ENCODE peak calls at places on chromosomes 2 and 18, in ten cellular contexts. One of them, this sample, is unnamed.
A peak's percentile ranks its signal among the peaks of the same experiment; 100 is the strongest.

GRCh38 chr2:150081775-150082517 is 405.5 kb downstream of the RND3 start:
- DNase-seq in GM23338: no peak
- DNase-seq in stomach: no peak
- DNase-seq in HCT116: no peak
- DNase-seq in spleen: no peak
- DNase-seq in HepG2: no peak
- DNase-seq in GM12891: no peak
- DNase-seq in sigmoid colon: no peak
- DNase-seq in HL-60: no peak
- DNase-seq in Panc1: no peak
- DNase-seq in this sample: peak; percentile 61

GRCh38 chr2:101970901-101971300 is 20.9 kb upstream of the IL1R2 start:
- DNase-seq in GM23338: no peak
- DNase-seq in stomach: no peak
- DNase-seq in HCT116: no peak
- DNase-seq in spleen: no peak
- DNase-seq in HepG2: no peak
- DNase-seq in GM12891: no peak
- DNase-seq in sigmoid colon: no peak
- DNase-seq in HL-60: no peak
- DNase-seq in Panc1: no peak
- DNase-seq in this sample: no peak

GRCh38 chr18:12155996-12156395 is 62.4 kb downstream of the ANKRD62 start:
- DNase-seq in GM23338: no peak
- DNase-seq in stomach: no peak
- DNase-seq in HCT116: no peak
- DNase-seq in spleen: no peak
- DNase-seq in HepG2: no peak
- DNase-seq in GM12891: no peak
- DNase-seq in sigmoid colon: no peak
- DNase-seq in HL-60: no peak
- DNase-seq in Panc1: no peak
- DNase-seq in this sample: no peak

GRCh38 chr2:135743860-135744259 is 2.2 kb downstream of the UBXN4 start:
- DNase-seq in GM23338: no peak
- DNase-seq in stomach: no peak
- DNase-seq in HCT116: no peak
- DNase-seq in spleen: no peak
- DNase-seq in HepG2: peak; percentile 40
- DNase-seq in GM12891: no peak
- DNase-seq in sigmoid colon: no peak
- DNase-seq in HL-60: no peak
- DNase-seq in Panc1: no peak
- DNase-seq in this sample: peak; percentile 27

GRCh38 chr2:71801969-71802368 is 345.7 kb downstream of the CYP26B1 start:
- DNase-seq in GM23338: peak; percentile 87
- DNase-seq in stomach: no peak
- DNase-seq in HCT116: peak; percentile 27
- DNase-seq in spleen: no peak
- DNase-seq in HepG2: peak; percentile 42
- DNase-seq in GM12891: no peak
- DNase-seq in sigmoid colon: peak; percentile 75
- DNase-seq in HL-60: no peak
- DNase-seq in Panc1: no peak
- DNase-seq in this sample: peak; percentile 47

GRCh38 chr2:28276076-28276618 is 116.5 kb upstream of the FOSL2 start:
- DNase-seq in GM23338: no peak
- DNase-seq in stomach: no peak
- DNase-seq in HCT116: peak; percentile 81
- DNase-seq in spleen: no peak
- DNase-seq in HepG2: no peak
- DNase-seq in GM12891: no peak
- DNase-seq in sigmoid colon: no peak
- DNase-seq in HL-60: no peak
- DNase-seq in Panc1: peak; percentile 91
- DNase-seq in this sample: peak; percentile 96

GRCh38 chr2:43082111-43082877 is 144.1 kb downstream of the ZFP36L2 start:
- DNase-seq in GM23338: no peak
- DNase-seq in stomach: no peak
- DNase-seq in HCT116: no peak
- DNase-seq in spleen: peak; percentile 56
- DNase-seq in HepG2: no peak
- DNase-seq in GM12891: no peak
- DNase-seq in sigmoid colon: no peak
- DNase-seq in HL-60: no peak
- DNase-seq in Panc1: no peak
- DNase-seq in this sample: peak; percentile 43

GRCh38 chr18:12880532-12880892 is 3.5 kb downstream of the PTPN2 start:
- DNase-seq in GM23338: no peak
- DNase-seq in stomach: no peak
- DNase-seq in HCT116: no peak
- DNase-seq in spleen: no peak
- DNase-seq in HepG2: no peak
- DNase-seq in GM12891: no peak
- DNase-seq in sigmoid colon: no peak
- DNase-seq in HL-60: peak; percentile 67
- DNase-seq in Panc1: no peak
- DNase-seq in this sample: no peak

GRCh38 chr2:230980468-230980867 is 15.5 kb upstream of the SPATA3 start:
- DNase-seq in GM23338: no peak
- DNase-seq in stomach: no peak
- DNase-seq in HCT116: no peak
- DNase-seq in spleen: no peak
- DNase-seq in HepG2: no peak
- DNase-seq in GM12891: no peak
- DNase-seq in sigmoid colon: no peak
- DNase-seq in HL-60: no peak
- DNase-seq in Panc1: no peak
- DNase-seq in this sample: no peak

GRCh38 chr2:237697586-237698337 is 70.4 kb downstream of the LRRFIP1 start:
- DNase-seq in GM23338: peak; percentile 49
- DNase-seq in stomach: no peak
- DNase-seq in HCT116: no peak
- DNase-seq in spleen: peak; percentile 80
- DNase-seq in HepG2: no peak
- DNase-seq in GM12891: no peak
- DNase-seq in sigmoid colon: no peak
- DNase-seq in HL-60: no peak
- DNase-seq in Panc1: no peak
- DNase-seq in this sample: peak; percentile 71

GRCh38 chr2:36352024-36352398 is 3.6 kb upstream of the CRIM1 start:
- DNase-seq in GM23338: peak; percentile 80
- DNase-seq in stomach: no peak
- DNase-seq in HCT116: peak; percentile 65
- DNase-seq in spleen: no peak
- DNase-seq in HepG2: peak; percentile 68
- DNase-seq in GM12891: no peak
- DNase-seq in sigmoid colon: no peak
- DNase-seq in HL-60: no peak
- DNase-seq in Panc1: no peak
- DNase-seq in this sample: peak; percentile 65

GRCh38 chr2:160869411-160869810 is 290.8 kb upstream of the TANK start:
- DNase-seq in GM23338: no peak
- DNase-seq in stomach: no peak
- DNase-seq in HCT116: no peak
- DNase-seq in spleen: no peak
- DNase-seq in HepG2: no peak
- DNase-seq in GM12891: no peak
- DNase-seq in sigmoid colon: no peak
- DNase-seq in HL-60: no peak
- DNase-seq in Panc1: peak; percentile 53
- DNase-seq in this sample: no peak

GRCh38 chr18:75211721-75212625 is 1.4 kb downstream of the TSHZ1 start:
- DNase-seq in GM23338: peak; percentile 80
- DNase-seq in stomach: no peak
- DNase-seq in HCT116: no peak
- DNase-seq in spleen: peak; percentile 89
- DNase-seq in HepG2: peak; percentile 9
- DNase-seq in GM12891: no peak
- DNase-seq in sigmoid colon: peak; percentile 80
- DNase-seq in HL-60: no peak
- DNase-seq in Panc1: no peak
- DNase-seq in this sample: peak; percentile 56

GRCh38 chr2:31812051-31812798 is 198.6 kb downstream of the MEMO1 start:
- DNase-seq in GM23338: no peak
- DNase-seq in stomach: no peak
- DNase-seq in HCT116: no peak
- DNase-seq in spleen: no peak
- DNase-seq in HepG2: peak; percentile 93
- DNase-seq in GM12891: peak; percentile 56
- DNase-seq in sigmoid colon: no peak
- DNase-seq in HL-60: no peak
- DNase-seq in Panc1: no peak
- DNase-seq in this sample: no peak

GRCh38 chr2:1024981-1025380 is 74.3 kb downstream of the SNTG2 start:
- DNase-seq in GM23338: no peak
- DNase-seq in stomach: no peak
- DNase-seq in HCT116: no peak
- DNase-seq in spleen: no peak
- DNase-seq in HepG2: no peak
- DNase-seq in GM12891: no peak
- DNase-seq in sigmoid colon: no peak
- DNase-seq in HL-60: no peak
- DNase-seq in Panc1: no peak
- DNase-seq in this sample: no peak

GRCh38 chr2:218257390-218257981 is 3.3 kb upstream of the GPBAR1 start:
- DNase-seq in GM23338: peak; percentile 91
- DNase-seq in stomach: no peak
- DNase-seq in HCT116: peak; percentile 35
- DNase-seq in spleen: no peak
- DNase-seq in HepG2: no peak
- DNase-seq in GM12891: peak; percentile 76
- DNase-seq in sigmoid colon: peak; percentile 56
- DNase-seq in HL-60: peak; percentile 71
- DNase-seq in Panc1: no peak
- DNase-seq in this sample: peak; percentile 24

GRCh38 chr2:191041418-191042161 is 27.6 kb upstream of the STAT1 start:
- DNase-seq in GM23338: peak; percentile 36
- DNase-seq in stomach: no peak
- DNase-seq in HCT116: peak; percentile 63
- DNase-seq in spleen: no peak
- DNase-seq in HepG2: peak; percentile 86
- DNase-seq in GM12891: no peak
- DNase-seq in sigmoid colon: no peak
- DNase-seq in HL-60: no peak
- DNase-seq in Panc1: no peak
- DNase-seq in this sample: no peak

GRCh38 chr2:158529379-158530110 is 72.8 kb downstream of the PKP4 start:
- DNase-seq in GM23338: no peak
- DNase-seq in stomach: no peak
- DNase-seq in HCT116: no peak
- DNase-seq in spleen: no peak
- DNase-seq in HepG2: no peak
- DNase-seq in GM12891: no peak
- DNase-seq in sigmoid colon: no peak
- DNase-seq in HL-60: no peak
- DNase-seq in Panc1: no peak
- DNase-seq in this sample: peak; percentile 10
- TF ChIP-seq POLR2AphosphoS5 in GM23338: no peak
- TF ChIP-seq POLR2AphosphoS5 in stomach: no peak
- TF ChIP-seq POLR2AphosphoS5 in HCT116: no peak
- TF ChIP-seq POLR2AphosphoS5 in spleen: no peak
- TF ChIP-seq POLR2AphosphoS5 in HepG2: no peak
- TF ChIP-seq POLR2AphosphoS5 in GM12891: no peak
- TF ChIP-seq POLR2AphosphoS5 in sigmoid colon: no peak
- TF ChIP-seq POLR2AphosphoS5 in HL-60: no peak
- TF ChIP-seq POLR2AphosphoS5 in Panc1: no peak
- TF ChIP-seq POLR2AphosphoS5 in this sample: no peak

GRCh38 chr2:167534443-167534842 is 646.2 kb downstream of the XIRP2 start:
- DNase-seq in GM23338: no peak
- DNase-seq in stomach: no peak
- DNase-seq in HCT116: no peak
- DNase-seq in spleen: no peak
- DNase-seq in HepG2: no peak
- DNase-seq in GM12891: no peak
- DNase-seq in sigmoid colon: no peak
- DNase-seq in HL-60: no peak
- DNase-seq in Panc1: no peak
- DNase-seq in this sample: no peak
- TF ChIP-seq POLR2AphosphoS5 in GM23338: no peak
- TF ChIP-seq POLR2AphosphoS5 in stomach: no peak
- TF ChIP-seq POLR2AphosphoS5 in HCT116: no peak
- TF ChIP-seq POLR2AphosphoS5 in spleen: no peak
- TF ChIP-seq POLR2AphosphoS5 in HepG2: no peak
- TF ChIP-seq POLR2AphosphoS5 in GM12891: no peak
- TF ChIP-seq POLR2AphosphoS5 in sigmoid colon: no peak
- TF ChIP-seq POLR2AphosphoS5 in HL-60: no peak
- TF ChIP-seq POLR2AphosphoS5 in Panc1: no peak
- TF ChIP-seq POLR2AphosphoS5 in this sample: no peak

GRCh38 chr2:240832205-240832727 is 12.2 kb upstream of the KIF1A start:
- DNase-seq in GM23338: peak; percentile 98
- DNase-seq in stomach: peak; percentile 93
- DNase-seq in HCT116: peak; percentile 83
- DNase-seq in spleen: peak; percentile 99
- DNase-seq in HepG2: peak; percentile 85
- DNase-seq in GM12891: peak; percentile 98
- DNase-seq in sigmoid colon: peak; percentile 95
- DNase-seq in HL-60: peak; percentile 69
- DNase-seq in Panc1: no peak
- DNase-seq in this sample: peak; percentile 80
- TF ChIP-seq POLR2AphosphoS5 in GM23338: peak; percentile 50
- TF ChIP-seq POLR2AphosphoS5 in stomach: no peak
- TF ChIP-seq POLR2AphosphoS5 in HCT116: peak; percentile 65
- TF ChIP-seq POLR2AphosphoS5 in spleen: no peak
- TF ChIP-seq POLR2AphosphoS5 in HepG2: no peak
- TF ChIP-seq POLR2AphosphoS5 in GM12891: no peak
- TF ChIP-seq POLR2AphosphoS5 in sigmoid colon: no peak
- TF ChIP-seq POLR2AphosphoS5 in HL-60: no peak
- TF ChIP-seq POLR2AphosphoS5 in Panc1: no peak
- TF ChIP-seq POLR2AphosphoS5 in this sample: no peak

GRCh38 chr2:133777607-133778006 is 209.3 kb upstream of the NCKAP5 start:
- DNase-seq in GM23338: peak; percentile 1
- DNase-seq in stomach: no peak
- DNase-seq in HCT116: peak; percentile 8
- DNase-seq in spleen: no peak
- DNase-seq in HepG2: no peak
- DNase-seq in GM12891: no peak
- DNase-seq in sigmoid colon: no peak
- DNase-seq in HL-60: no peak
- DNase-seq in Panc1: no peak
- DNase-seq in this sample: no peak

GRCh38 chr2:133774675-133775005 is 206.4 kb upstream of the NCKAP5 start:
- DNase-seq in GM23338: no peak
- DNase-seq in stomach: peak; percentile 40
- DNase-seq in HCT116: no peak
- DNase-seq in spleen: no peak
- DNase-seq in HepG2: no peak
- DNase-seq in GM12891: no peak
- DNase-seq in sigmoid colon: peak; percentile 85
- DNase-seq in HL-60: no peak
- DNase-seq in Panc1: no peak
- DNase-seq in this sample: no peak

GRCh38 chr2:133769036-133769435 is 200.8 kb upstream of the NCKAP5 start:
- DNase-seq in GM23338: no peak
- DNase-seq in stomach: no peak
- DNase-seq in HCT116: no peak
- DNase-seq in spleen: no peak
- DNase-seq in HepG2: no peak
- DNase-seq in GM12891: no peak
- DNase-seq in sigmoid colon: no peak
- DNase-seq in HL-60: no peak
- DNase-seq in Panc1: no peak
- DNase-seq in this sample: no peak

GRCh38 chr2:133776936-133777587 is 208.8 kb upstream of the NCKAP5 start:
- DNase-seq in GM23338: no peak
- DNase-seq in stomach: no peak
- DNase-seq in HCT116: no peak
- DNase-seq in spleen: no peak
- DNase-seq in HepG2: no peak
- DNase-seq in GM12891: no peak
- DNase-seq in sigmoid colon: no peak
- DNase-seq in HL-60: no peak
- DNase-seq in Panc1: no peak
- DNase-seq in this sample: no peak

GRCh38 chr2:133773862-133774674 is 205.8 kb upstream of the NCKAP5 start:
- DNase-seq in GM23338: no peak
- DNase-seq in stomach: no peak
- DNase-seq in HCT116: no peak
- DNase-seq in spleen: no peak
- DNase-seq in HepG2: no peak
- DNase-seq in GM12891: no peak
- DNase-seq in sigmoid colon: peak; percentile 66
- DNase-seq in HL-60: no peak
- DNase-seq in Panc1: no peak
- DNase-seq in this sample: no peak
- TF ChIP-seq POLR2AphosphoS5 in GM23338: no peak
- TF ChIP-seq POLR2AphosphoS5 in stomach: no peak
- TF ChIP-seq POLR2AphosphoS5 in HCT116: no peak
- TF ChIP-seq POLR2AphosphoS5 in spleen: no peak
- TF ChIP-seq POLR2AphosphoS5 in HepG2: no peak
- TF ChIP-seq POLR2AphosphoS5 in GM12891: no peak
- TF ChIP-seq POLR2AphosphoS5 in sigmoid colon: peak; percentile 70
- TF ChIP-seq POLR2AphosphoS5 in HL-60: no peak
- TF ChIP-seq POLR2AphosphoS5 in Panc1: no peak
- TF ChIP-seq POLR2AphosphoS5 in this sample: no peak